ENCODE peak calls at places on chromosomes 11 and 22, in eight cellular contexts. V, A, F, C, I, T, B and Q are unnamed samples.

GRCh38 chr11:32870676-32871075 is 21.9 kb upstream of the QSER1 start:
- DNase-seq in V (no peak), A (no peak), F (no peak), C (no peak), I (no peak), T (peak; percentile 4), B (no peak), Q (no peak)

GRCh38 chr11:132202621-132203020 is 832.2 kb downstream of the NTM start:
- DNase-seq in V (no peak), A (no peak), F (no peak), C (no peak), I (no peak), T (no peak), B (no peak), Q (no peak)

GRCh38 chr22:45585437-45585755 is 82.7 kb downstream of the FBLN1 start:
- DNase-seq in V (no peak), A (peak; percentile 84), F (no peak), C (no peak), I (no peak), T (no peak), B (no peak), Q (peak; percentile 33)

GRCh38 chr11:43998308-43998707 is 49.5 kb upstream of the ACCSL start:
- DNase-seq in V (no peak), A (no peak), F (no peak), C (peak; percentile 35), I (no peak), T (no peak), B (no peak), Q (no peak)

GRCh38 chr11:75714211-75714610 is 3.4 kb upstream of the MOGAT2 start:
- DNase-seq in V (no peak), A (no peak), F (no peak), C (no peak), I (no peak), T (no peak), B (no peak), Q (no peak)

GRCh38 chr11:77086521-77087472 is 15.8 kb upstream of the OMP start:
- DNase-seq in V (peak; percentile 80), A (no peak), F (no peak), C (peak; percentile 57), I (no peak), T (no peak), B (peak; percentile 81), Q (peak; percentile 80)

GRCh38 chr11:102661040-102661439 is 35.9 kb upstream of the MMP20 start:
- DNase-seq in V (no peak), A (no peak), F (no peak), C (no peak), I (no peak), T (no peak), B (no peak), Q (no peak)

GRCh38 chr22:20204821-20205220 is 54.0 kb upstream of the CCDC188 start:
- DNase-seq in V (no peak), A (no peak), F (no peak), C (no peak), I (no peak), T (no peak), B (no peak), Q (no peak)

GRCh38 chr22:46406791-46407190 is 71.3 kb downstream of the TRMU start:
- DNase-seq in V (no peak), A (no peak), F (no peak), C (no peak), I (no peak), T (no peak), B (no peak), Q (no peak)

GRCh38 chr11:10932976-10933375 is 75.1 kb upstream of the ZBED5 start:
- DNase-seq in V (no peak), A (no peak), F (no peak), C (no peak), I (no peak), T (no peak), B (no peak), Q (no peak)

GRCh38 chr11:9693801-9694553 is 30.1 kb downstream of the SWAP70 start:
- DNase-seq in V (no peak), A (no peak), F (no peak), C (no peak), I (no peak), T (no peak), B (no peak), Q (no peak)

GRCh38 chr11:3984896-3985295 is 109.7 kb upstream of the RRM1 start:
- DNase-seq in V (no peak), A (no peak), F (no peak), C (no peak), I (no peak), T (no peak), B (no peak), Q (peak; percentile 46)

GRCh38 chr11:46285594-46286033 is 8.2 kb downstream of the CREB3L1 start:
- DNase-seq in V (no peak), A (peak; percentile 81), F (no peak), C (peak; percentile 72), I (no peak), T (no peak), B (no peak), Q (peak; percentile 59)

GRCh38 chr11:1219836-1220810 is 2.7 kb upstream of the MUC5B start:
- DNase-seq in V (peak; percentile 50), A (peak; percentile 41), F (no peak), C (peak; percentile 61), I (no peak), T (no peak), B (no peak), Q (peak; percentile 33)

GRCh38 chr22:27173530-27173929 is 516.1 kb downstream of the MIAT start:
- DNase-seq in V (no peak), A (no peak), F (no peak), C (no peak), I (no peak), T (no peak), B (no peak), Q (no peak)

GRCh38 chr11:119974467-119974866 is 163.4 kb downstream of the TRIM29 start:
- DNase-seq in V (no peak), A (peak; percentile 65), F (no peak), C (no peak), I (no peak), T (no peak), B (peak; percentile 41), Q (no peak)

GRCh38 chr11:10606536-10607208 is 38.2 kb upstream of the LYVE1 start:
- DNase-seq in V (no peak), A (no peak), F (no peak), C (no peak), I (no peak), T (no peak), B (no peak), Q (no peak)

GRCh38 chr11:36149538-36150242 is 139.5 kb downstream of the COMMD9 start:
- DNase-seq in V (peak; percentile 33), A (no peak), F (peak; percentile 98), C (peak; percentile 71), I (no peak), T (no peak), B (peak; percentile 43), Q (peak; percentile 66)

GRCh38 chr11:36352919-36353318 is 56.8 kb downstream of the PRR5L start:
- DNase-seq in V (no peak), A (no peak), F (no peak), C (no peak), I (peak; percentile 34), T (peak; percentile 82), B (no peak), Q (no peak)

DNA sequence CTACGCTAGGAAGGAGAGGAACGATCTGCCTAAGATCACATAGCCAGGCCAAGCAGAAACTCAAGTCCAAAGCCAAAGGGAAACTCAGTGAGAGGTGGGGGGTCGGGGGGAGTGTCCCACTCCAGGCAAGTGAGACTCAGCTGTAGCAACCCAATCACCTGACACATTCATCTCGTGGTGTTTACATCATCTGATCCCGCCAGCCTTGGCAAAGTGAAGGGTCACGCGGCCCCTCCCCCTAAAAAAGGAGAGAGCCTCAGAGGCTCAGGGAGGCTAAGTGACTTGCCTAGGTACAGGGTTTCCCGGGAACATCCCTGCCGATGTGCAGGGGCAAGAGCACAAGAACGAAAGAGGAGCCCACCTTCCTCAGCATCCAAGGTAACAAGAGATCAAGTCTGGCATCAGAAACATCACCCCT is 21.5 kb downstream of the MYH9 start:
- DNase-seq in V (no peak), A (peak; percentile 70), F (no peak), C (peak; percentile 90), I (no peak), T (no peak), B (no peak), Q (no peak)
- H3K4me1 ChIP-seq in V (peaks cover 100% of the 10 kb centered on the region), A (peaks cover 67% of the 10 kb centered on the region), F (peaks cover 100% of the 10 kb centered on the region), C (no peaks in the 10 kb centered on the region), I (peaks cover 100% of the 10 kb centered on the region), T (peaks cover 100% of the 10 kb centered on the region), B (peaks cover 71% of the 10 kb centered on the region), Q (peaks cover 56% of the 10 kb centered on the region)

GRCh38 chr11:98565311-98565710 is 455.4 kb upstream of the CNTN5 start:
- DNase-seq in V (no peak), A (no peak), F (no peak), C (no peak), I (no peak), T (no peak), B (no peak), Q (no peak)

GRCh38 chr11:98568011-98568410 is 452.7 kb upstream of the CNTN5 start:
- DNase-seq in V (no peak), A (no peak), F (no peak), C (no peak), I (no peak), T (no peak), B (no peak), Q (no peak)

GRCh38 chr11:98564881-98565280 is 455.9 kb upstream of the CNTN5 start:
- DNase-seq in V (no peak), A (no peak), F (no peak), C (no peak), I (no peak), T (no peak), B (no peak), Q (no peak)

GRCh38 chr11:98564233-98564632 is 456.5 kb upstream of the CNTN5 start:
- DNase-seq in V (no peak), A (no peak), F (no peak), C (no peak), I (no peak), T (no peak), B (no peak), Q (no peak)

GRCh38 chr11:98566978-98567377 is 453.8 kb upstream of the CNTN5 start:
- DNase-seq in V (no peak), A (peak; percentile 33), F (no peak), C (no peak), I (no peak), T (no peak), B (no peak), Q (no peak)
- H3K4me3 ChIP-seq in V (no peak overlapping the region), A (no peak overlapping the region), F (no peak overlapping the region), C (no peak overlapping the region), I (no peak overlapping the region), T (no peak overlapping the region), B (peak overlapping the region; percentile 44), Q (no peak overlapping the region)

GRCh38 chr11:111186308-111186967 is 59.1 kb upstream of the POU2AF2 start:
- DNase-seq in V (no peak), A (no peak), F (no peak), C (no peak), I (no peak), T (no peak), B (no peak), Q (no peak)
- H3K4me1 ChIP-seq in V (no peaks in the 10 kb centered on the region), A (no peaks in the 10 kb centered on the region), F (no peaks in the 10 kb centered on the region), C (no peaks in the 10 kb centered on the region), I (no peaks in the 10 kb centered on the region), T (no peaks in the 10 kb centered on the region), B (no peaks in the 10 kb centered on the region), Q (no peaks in the 10 kb centered on the region)

DNA sequence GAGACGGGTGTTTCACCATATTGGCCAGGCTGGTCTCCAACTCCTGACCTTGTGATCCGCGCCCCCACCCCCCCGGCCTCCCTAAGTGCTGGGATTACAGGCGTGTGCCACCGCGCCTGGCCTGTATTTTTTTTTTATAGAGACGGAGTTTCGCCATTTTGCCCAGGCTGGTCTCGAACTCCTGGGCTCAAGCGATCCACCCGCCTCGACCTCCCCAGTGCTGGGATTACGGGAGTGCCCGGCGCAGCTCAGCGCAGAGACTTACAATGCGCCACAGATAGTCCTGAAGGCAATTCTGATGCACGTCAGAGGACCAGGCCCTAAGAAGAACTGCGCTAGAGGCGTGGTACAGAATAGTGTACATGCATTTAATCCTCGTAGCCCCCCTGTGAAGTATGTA is 587 bp upstream of the VPS51 start:
- DNase-seq in V (no peak), A (peak; percentile 60), F (no peak), C (no peak), I (no peak), T (no peak), B (no peak), Q (no peak)
- H3K4me3 ChIP-seq in V (peak overlapping the region; percentile 87), A (no peak overlapping the region), F (no peak overlapping the region), C (no peak overlapping the region), I (peak overlapping the region; percentile 56), T (no peak overlapping the region), B (peak overlapping the region; percentile 99), Q (no peak overlapping the region)